ENCODE peak calls at places on chromosome X, in six cellular contexts. Z, F, X, A, W and N are unnamed samples.
A peak's percentile ranks its signal among the peaks of the same experiment; 100 is the strongest.

GRCh38 chrX:39772057-39772832 is 325.5 kb downstream of the BCOR start:
- DNase-seq in F (no peak), X (peak; percentile 14), A (peak; percentile 2), Z (peak; percentile 78), W (no peak), N (peak; percentile 57)

GRCh38 chrX:103513476-103514108 is 5.7 kb downstream of the RAB40A start:
- DNase-seq in Z (no peak), F (no peak), W (peak; percentile 14), A (no peak), X (no peak), N (no peak)

GRCh38 chrX:40147399-40148188 is 49.8 kb upstream of the BCOR start:
- DNase-seq in A (no peak), F (no peak), X (no peak), W (no peak), Z (no peak), N (no peak)

GRCh38 chrX:46863072-46863471 is 26.2 kb downstream of the RP2 start:
- DNase-seq in W (no peak), Z (no peak), F (no peak), A (no peak), X (no peak), N (no peak)

GRCh38 chrX:136710324-136710951 is 62.5 kb downstream of the CD40LG start:
- DNase-seq in W (no peak), F (no peak), Z (peak; percentile 35), A (no peak), X (no peak), N (no peak)

GRCh38 chrX:72358313-72358712 is 52.6 kb upstream of the CITED1 start:
- DNase-seq in X (no peak), A (no peak), Z (no peak), W (no peak), F (no peak), N (no peak)

GRCh38 chrX:4240541-4241194 is 527.2 kb upstream of the PRKX start:
- DNase-seq in X (no peak), F (no peak), A (no peak), W (no peak), Z (peak; percentile 3), N (no peak)

GRCh38 chrX:155086202-155086840 is 15.0 kb downstream of the BRCC3 start:
- DNase-seq in F (no peak), A (no peak), Z (peak; percentile 47), W (no peak), X (no peak), N (peak; percentile 38)

GRCh38 chrX:1165535-1166196 is 46.8 kb downstream of the CRLF2 start:
- DNase-seq in F (no peak), A (no peak), W (no peak), Z (no peak), X (no peak), N (no peak)

GRCh38 chrX:38859602-38860001 is 58.3 kb downstream of the MID1IP1 start:
- DNase-seq in X (no peak), A (no peak), F (no peak), Z (no peak), W (peak; percentile 11), N (no peak)

GRCh38 chrX:49071877-49072711 is 1.7 kb downstream of the PRAF2 start:
- DNase-seq in Z (no peak), X (no peak), F (peak; percentile 86), W (no peak), A (peak; percentile 41), N (peak; percentile 64)

GRCh38 chrX:14398725-14399124 is 130.6 kb upstream of the GLRA2 start:
- DNase-seq in A (no peak), Z (no peak), W (peak; percentile 25), X (no peak), F (no peak), N (no peak)

GRCh38 chrX:13808865-13809264 is 8.0 kb downstream of the GPM6B start:
- DNase-seq in Z (no peak), A (no peak), X (no peak), W (no peak), F (no peak), N (no peak)

GRCh38 chrX:134512566-134512965 is 52.6 kb downstream of the HPRT1 start:
- DNase-seq in Z (no peak), W (no peak), X (no peak), F (no peak), A (no peak), N (no peak)

GRCh38 chrX:23811135-23811781 is 28.3 kb downstream of the SAT1 start:
- DNase-seq in Z (no peak), A (no peak), W (no peak), F (no peak), X (no peak), N (no peak)

GRCh38 chrX:35104626-35105025 is 162.0 kb downstream of the FAM47B start:
- DNase-seq in A (no peak), Z (no peak), F (no peak), W (peak; percentile 11), X (no peak), N (no peak)

GRCh38 chrX:46573331-46573895 is at the start of gene CHST7:
- DNase-seq in Z (peak; percentile 76), F (peak; percentile 55), A (peak; percentile 15), X (no peak), W (no peak), N (peak; percentile 85)

GRCh38 chrX:65750674-65751469 is 83.4 kb downstream of the MSN start:
- DNase-seq in F (no peak), Z (peak; percentile 35), X (no peak), W (no peak), A (no peak), N (no peak)

GRCh38 chrX:16496175-16496574 is 153.8 kb upstream of the S100G start:
- DNase-seq in A (no peak), Z (no peak), F (no peak), W (no peak), X (no peak), N (no peak)

GRCh38 chrX:110713666-110714065 is 82.0 kb downstream of the CHRDL1 start:
- DNase-seq in W (no peak), F (no peak), Z (no peak), X (no peak), A (no peak), N (no peak)

GRCh38 chrX:150084474-150085229 is 146.4 kb upstream of the EOLA2 start:
- DNase-seq in Z (no peak), A (no peak), X (no peak), W (peak; percentile 33), F (no peak), N (no peak)

GRCh38 chrX:11543249-11543648 is 122.5 kb downstream of the ARHGAP6 start:
- DNase-seq in X (no peak), Z (no peak), W (no peak), A (no peak), F (no peak), N (no peak)

GRCh38 chrX:63363788-63364187 is 12.7 kb upstream of the SPIN4 start:
- DNase-seq in A (no peak), Z (no peak), F (no peak), W (no peak), X (no peak), N (no peak)

GRCh38 chrX:147958316-147958715 is 22.8 kb upstream of the FMR1NB start:
- DNase-seq in A (no peak), Z (no peak), X (no peak), W (peak; percentile 17), F (no peak), N (no peak)

GRCh38 chrX:16882188-16882587 is 12.0 kb upstream of the RBBP7 start:
- DNase-seq in X (no peak), F (no peak), W (no peak), A (no peak), Z (no peak), N (no peak)

GRCh38 chrX:140744085-140744484 is 34.5 kb downstream of the LINC00632 start:
- DNase-seq in Z (no peak), A (no peak), X (no peak), W (no peak), F (no peak), N (no peak)

GRCh38 chrX:30831082-30831481 is 58.0 kb downstream of the TAB3 start:
- DNase-seq in Z (peak; percentile 40), W (no peak), A (no peak), F (no peak), X (no peak), N (peak; percentile 10)

GRCh38 chrX:17470136-17470535 is 95.1 kb downstream of the NHS start:
- DNase-seq in W (no peak), F (no peak), A (no peak), Z (no peak), X (no peak), N (no peak)

GRCh38 chrX:88284844-88285243 is 462.2 kb upstream of the CPXCR1 start:
- DNase-seq in X (no peak), W (no peak), F (no peak), A (no peak), Z (no peak), N (no peak)

GRCh38 chrX:11629593-11630211 is 36.0 kb downstream of the ARHGAP6 start:
- DNase-seq in W (peak; percentile 25), X (no peak), A (no peak), F (no peak), Z (no peak), N (no peak)

GRCh38 chrX:86137071-86137470 is 11.2 kb upstream of the DACH2 start:
- DNase-seq in F (no peak), A (no peak), X (no peak), W (no peak), Z (no peak), N (no peak)

GRCh38 chrX:43585922-43586321 is 70.2 kb upstream of the MAOA start:
- DNase-seq in W (no peak), F (no peak), A (no peak), Z (no peak), X (no peak), N (no peak)

GRCh38 chrX:17032351-17032750 is 85.9 kb downstream of the REPS2 start:
- DNase-seq in X (no peak), W (peak; percentile 55), Z (no peak), F (no peak), A (no peak), N (no peak)

GRCh38 chrX:141375011-141375730 is 132.9 kb upstream of the SPANXC start:
- DNase-seq in F (no peak), A (no peak), X (no peak), W (no peak), Z (no peak), N (no peak)